ENCODE peak calls at places on chromosomes 1 and 21, in six cellular contexts. P is lower lobe of right lung; J is tibial nerve; T is left ventricle myocardium inferior; G is neuronal stem cell; D is naive thymus-derived CD4-positive, alpha-beta T cell. E is an unnamed sample.

GRCh38 chr1:173717238-173717637 is 2.5 kb downstream of the KLHL20 start:
- DNase-seq in P (no peak), J (no peak), T (no peak), G (no peak), D (no peak), E (no peak)

GRCh38 chr21:38388684-38389676 is 109.3 kb downstream of the ERG start:
- DNase-seq in P (no peak), J (no peak), T (no peak), G (no peak), D (no peak), E (no peak)

GRCh38 chr1:246091477-246091876 is 415.6 kb downstream of the SMYD3 start:
- DNase-seq in P (no peak), J (no peak), T (no peak), G (no peak), D (no peak), E (no peak)

GRCh38 chr1:211830330-211831142 is at the start of gene LPGAT1:
- DNase-seq in P (peak; percentile 89), J (peak; percentile 33), T (peak; percentile 83), G (peak; percentile 61), D (peak; percentile 51), E (peak; percentile 92)

GRCh38 chr1:28965271-28965870 is 51.0 kb downstream of the EPB41 start:
- DNase-seq in P (no peak), J (no peak), T (no peak), G (no peak), D (peak; percentile 37), E (no peak)

GRCh38 chr1:112445591-112445990 is 49.6 kb downstream of the CTTNBP2NL start:
- DNase-seq in P (no peak), J (no peak), T (no peak), G (no peak), D (no peak), E (no peak)

GRCh38 chr1:17549384-17549783 is 9.9 kb downstream of the ARHGEF10L start:
- DNase-seq in P (no peak), J (no peak), T (no peak), G (no peak), D (no peak), E (peak; percentile 45)

GRCh38 chr1:105087496-105087895 is 1337.8 kb downstream of the AMY1C start:
- DNase-seq in P (no peak), J (no peak), T (no peak), G (no peak), D (no peak), E (no peak)

GRCh38 chr1:93653656-93654055 is 28.0 kb downstream of the BCAR3 start:
- DNase-seq in P (no peak), J (no peak), T (no peak), G (no peak), D (no peak), E (no peak)

GRCh38 chr1:234559152-234559916 is 50.6 kb downstream of the IRF2BP2 start:
- DNase-seq in P (no peak), J (no peak), T (no peak), G (no peak), D (no peak), E (peak; percentile 40)

GRCh38 chr1:222416001-222416791 is 131.7 kb downstream of the HHIPL2 start:
- DNase-seq in P (no peak), J (no peak), T (no peak), G (no peak), D (no peak), E (no peak)

GRCh38 chr1:32321712-32322291 is 14.2 kb downstream of the MARCKSL1 start:
- DNase-seq in P (no peak), J (no peak), T (no peak), G (no peak), D (peak; percentile 73), E (no peak)

GRCh38 chr1:191641420-191642215 is 516.6 kb upstream of the RGS18 start:
- DNase-seq in P (no peak), J (no peak), T (no peak), G (no peak), D (no peak), E (no peak)

GRCh38 chr21:46006547-46007497 is 25.3 kb downstream of the COL6A1 start:
- DNase-seq in P (peak; percentile 37), J (no peak), T (no peak), G (no peak), D (no peak), E (peak; percentile 44)

GRCh38 chr1:32052887-32053286 is 19.9 kb upstream of the TMEM39B start:
- DNase-seq in P (no peak), J (no peak), T (no peak), G (no peak), D (no peak), E (peak; percentile 15)

GRCh38 chr1:160741092-160741501 is 2.0 kb downstream of the SLAMF7 start:
- DNase-seq in P (no peak), J (no peak), T (no peak), G (no peak), D (no peak), E (no peak)

GRCh38 chr1:22139066-22139594 is 3.8 kb downstream of the WNT4 start:
- DNase-seq in P (no peak), J (no peak), T (no peak), G (no peak), D (no peak), E (no peak)

GRCh38 chr1:235343726-235344125 is 15.4 kb downstream of the GGPS1 start:
- DNase-seq in P (no peak), J (no peak), T (no peak), G (no peak), D (no peak), E (no peak)

GRCh38 chr1:1021010-1021845 is 1.3 kb downstream of the AGRN start:
- DNase-seq in P (peak; percentile 80), J (no peak), T (peak; percentile 70), G (no peak), D (no peak), E (peak; percentile 70)

GRCh38 chr1:31715097-31715872 is 11.5 kb upstream of the COL16A1 start:
- DNase-seq in P (peak; percentile 82), J (peak; percentile 93), T (peak; percentile 95), G (peak; percentile 82), D (no peak), E (peak; percentile 100)

GRCh38 chr21:34981793-34982192 is 67.3 kb downstream of the RUNX1 start:
- DNase-seq in P (no peak), J (no peak), T (no peak), G (no peak), D (no peak), E (no peak)

GRCh38 chr21:34986561-34987533 is 62.3 kb downstream of the RUNX1 start:
- DNase-seq in P (no peak), J (no peak), T (no peak), G (peak; percentile 27), D (peak; percentile 61), E (peak; percentile 64)

GRCh38 chr21:34980423-34981115 is 68.5 kb downstream of the RUNX1 start:
- DNase-seq in P (no peak), J (no peak), T (no peak), G (no peak), D (no peak), E (no peak)

GRCh38 chr21:34984356-34984755 is 64.7 kb downstream of the RUNX1 start:
- DNase-seq in P (no peak), J (no peak), T (no peak), G (no peak), D (no peak), E (no peak)

GRCh38 chr21:34983680-34984086 is 65.4 kb downstream of the RUNX1 start:
- DNase-seq in P (no peak), J (no peak), T (no peak), G (no peak), D (peak; percentile 27), E (no peak)
- H3K4me1 ChIP-seq in P (peaks cover 27% of the 10 kb centered on the region), J (no peaks in the 10 kb centered on the region), T (no peaks in the 10 kb centered on the region), G (peaks cover 2% of the 10 kb centered on the region), D (peaks cover 72% of the 10 kb centered on the region), E (peaks cover 12% of the 10 kb centered on the region)

GRCh38 chr1:156122519-156123355 is 8.2 kb downstream of the LMNA start:
- DNase-seq in P (peak; percentile 75), J (peak; percentile 77), T (peak; percentile 85), G (no peak), D (no peak), E (peak; percentile 75)

GRCh38 chr1:156126043-156126700 is 11.7 kb downstream of the LMNA start:
- DNase-seq in P (peak; percentile 92), J (peak; percentile 81), T (peak; percentile 93), G (no peak), D (peak; percentile 26), E (peak; percentile 91)

GRCh38 chr1:156123356-156124196 is 9.1 kb downstream of the LMNA start:
- DNase-seq in P (peak; percentile 95), J (peak; percentile 93), T (peak; percentile 96), G (peak; percentile 51), D (peak; percentile 44), E (peak; percentile 96)

GRCh38 chr1:156126701-156127534 is 12.4 kb downstream of the LMNA start:
- DNase-seq in P (peak; percentile 70), J (no peak), T (peak; percentile 41), G (no peak), D (peak; percentile 69), E (no peak)

DNA sequence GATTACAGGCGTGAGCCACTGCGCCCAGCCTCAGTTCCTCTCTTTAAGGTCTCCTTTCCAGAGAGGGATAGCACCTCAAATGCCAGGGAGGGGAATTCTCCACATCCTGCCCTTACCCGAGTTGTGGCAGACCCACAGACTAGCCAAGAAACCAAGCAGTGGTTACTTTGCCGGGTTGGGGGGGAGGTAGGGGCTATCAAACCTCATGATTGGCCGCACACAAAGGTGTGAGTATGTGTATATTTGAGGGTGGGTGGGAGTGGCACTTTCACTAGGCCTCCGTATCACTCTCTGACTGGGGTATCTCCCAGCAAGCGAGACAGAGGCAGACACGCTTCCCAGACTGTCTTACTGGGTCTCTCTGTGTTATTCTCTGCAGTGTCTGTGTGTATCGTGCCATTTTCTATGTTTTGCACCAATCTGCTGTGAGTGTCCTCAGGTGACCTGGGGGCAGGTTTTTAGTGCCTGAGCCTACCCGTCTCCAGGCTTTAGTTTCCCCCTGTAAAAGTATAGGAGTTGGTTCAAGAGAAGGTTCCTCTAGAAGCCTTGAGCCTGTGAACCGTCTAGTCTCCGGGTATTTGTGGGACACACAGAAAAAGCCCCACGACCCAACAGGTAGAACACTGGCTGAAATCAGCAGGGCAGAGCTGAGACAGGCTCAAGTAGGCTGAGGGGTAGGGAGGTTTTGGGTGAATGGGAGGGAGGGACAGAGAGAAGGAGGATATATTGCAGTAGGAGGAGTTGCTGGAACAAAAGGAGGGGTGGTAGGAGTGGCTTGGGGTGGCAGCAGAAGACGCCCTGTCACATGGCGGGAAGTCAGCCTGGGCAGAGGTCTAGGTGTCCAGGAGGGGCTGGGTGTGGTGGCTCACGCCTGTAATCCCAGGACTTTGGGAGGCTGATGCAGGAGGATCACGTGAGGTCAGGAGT is 10.3 kb downstream of the LMNA start:
- DNase-seq in P (peak; percentile 78), J (no peak), T (no peak), G (no peak), D (peak; percentile 40), E (peak; percentile 70)
- H3K27ac ChIP-seq in P (peak overlapping the region; percentile 99), J (peak overlapping the region; percentile 98), T (peak overlapping the region; percentile 97), G (no peak overlapping the region), D (peak overlapping the region; percentile 35), E (peak overlapping the region; percentile 12)

GRCh38 chr1:23561076-23561812 is 1.9 kb upstream of the ID3 start:
- DNase-seq in P (peak; percentile 0), J (no peak), T (no peak), G (no peak), D (no peak), E (no peak)
- H3K4me3 ChIP-seq in P (peak overlapping the region; percentile 92), J (peak overlapping the region; percentile 29), T (peak overlapping the region; percentile 87), G (no peak overlapping the region), D (no peak overlapping the region), E (no peak overlapping the region)

DNA sequence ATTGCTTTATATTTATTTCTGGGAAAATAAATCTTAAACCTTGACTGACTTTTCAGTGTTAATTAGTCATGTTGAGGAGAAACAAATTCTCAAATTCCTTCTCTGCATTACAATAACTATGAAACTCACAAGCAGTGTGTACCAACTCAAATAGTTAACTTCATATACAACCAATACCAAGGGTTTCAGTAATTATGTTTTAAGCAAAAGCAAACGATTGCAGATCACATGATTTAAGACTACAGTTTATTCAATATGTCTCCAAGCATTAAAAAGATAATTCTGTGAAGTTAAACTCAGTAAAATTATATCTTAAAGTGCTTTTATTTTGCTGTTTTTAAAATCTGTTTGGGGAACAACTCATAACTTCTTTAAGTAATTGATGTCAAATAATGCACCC is 28.6 kb downstream of the PCSK9 start:
- DNase-seq in P (no peak), J (no peak), T (no peak), G (no peak), D (no peak), E (no peak)
- H3K4me1 ChIP-seq in P (peaks cover 15% of the 10 kb centered on the region), J (no peaks in the 10 kb centered on the region), T (peaks cover 75% of the 10 kb centered on the region), G (peaks cover 1% of the 10 kb centered on the region), D (no peaks in the 10 kb centered on the region), E (no peaks in the 10 kb centered on the region)

E was measured in endodermal cell.